ENCODE peak calls at places on chromosomes 5 and 9, in six cellular contexts. One of them, this sample, is unnamed.

GRCh38 chr5:96408276-96408777 is 24.7 kb downstream of the PCSK1 start:
- DNase-seq in sigmoid colon: no peak
- DNase-seq in colonic mucosa: no peak
- DNase-seq in left colon: no peak
- DNase-seq in endothelial cell: no peak
- DNase-seq in Peyer's patch: no peak
- DNase-seq in this sample: peak; percentile 89

GRCh38 chr5:40514986-40515385 is 164.7 kb upstream of the PTGER4 start:
- DNase-seq in sigmoid colon: no peak
- DNase-seq in Peyer's patch: no peak
- DNase-seq in endothelial cell: no peak
- DNase-seq in left colon: no peak
- DNase-seq in colonic mucosa: no peak
- DNase-seq in this sample: no peak

GRCh38 chr5:126745259-126745992 is 31.5 kb upstream of the LMNB1 start:
- DNase-seq in Peyer's patch: no peak
- DNase-seq in endothelial cell: no peak
- DNase-seq in left colon: no peak
- DNase-seq in colonic mucosa: no peak
- DNase-seq in sigmoid colon: no peak
- DNase-seq in this sample: no peak

GRCh38 chr5:77560677-77561263 is 68.7 kb upstream of the WDR41 start:
- DNase-seq in Peyer's patch: no peak
- DNase-seq in sigmoid colon: no peak
- DNase-seq in endothelial cell: peak; percentile 23
- DNase-seq in colonic mucosa: no peak
- DNase-seq in left colon: no peak
- DNase-seq in this sample: peak; percentile 16

GRCh38 chr5:43227655-43228054 is 35.6 kb downstream of the NIM1K start:
- DNase-seq in colonic mucosa: no peak
- DNase-seq in endothelial cell: no peak
- DNase-seq in Peyer's patch: no peak
- DNase-seq in left colon: no peak
- DNase-seq in sigmoid colon: no peak
- DNase-seq in this sample: peak; percentile 14

GRCh38 chr9:120394058-120394669 is 185.8 kb downstream of the CDK5RAP2 start:
- DNase-seq in Peyer's patch: no peak
- DNase-seq in endothelial cell: no peak
- DNase-seq in left colon: no peak
- DNase-seq in colonic mucosa: no peak
- DNase-seq in sigmoid colon: peak; percentile 36
- DNase-seq in this sample: peak; percentile 93

GRCh38 chr5:179209359-179210150 is 135.7 kb downstream of the ADAMTS2 start:
- DNase-seq in sigmoid colon: no peak
- DNase-seq in colonic mucosa: no peak
- DNase-seq in endothelial cell: no peak
- DNase-seq in Peyer's patch: no peak
- DNase-seq in left colon: no peak
- DNase-seq in this sample: peak; percentile 38

GRCh38 chr5:173153842-173154241 is 9.5 kb downstream of the BNIP1 start:
- DNase-seq in endothelial cell: no peak
- DNase-seq in colonic mucosa: no peak
- DNase-seq in sigmoid colon: no peak
- DNase-seq in Peyer's patch: no peak
- DNase-seq in left colon: no peak
- DNase-seq in this sample: no peak

GRCh38 chr9:118829334-118829733 is 539.9 kb downstream of the BRINP1 start:
- DNase-seq in Peyer's patch: no peak
- DNase-seq in left colon: no peak
- DNase-seq in endothelial cell: no peak
- DNase-seq in sigmoid colon: no peak
- DNase-seq in colonic mucosa: no peak
- DNase-seq in this sample: no peak

GRCh38 chr5:54360089-54360488 is 49.7 kb upstream of the ARL15 start:
- DNase-seq in endothelial cell: no peak
- DNase-seq in colonic mucosa: no peak
- DNase-seq in left colon: no peak
- DNase-seq in sigmoid colon: no peak
- DNase-seq in Peyer's patch: no peak
- DNase-seq in this sample: no peak

GRCh38 chr9:75105019-75105540 is 16.8 kb downstream of the OSTF1 start:
- DNase-seq in Peyer's patch: no peak
- DNase-seq in colonic mucosa: no peak
- DNase-seq in sigmoid colon: no peak
- DNase-seq in left colon: no peak
- DNase-seq in endothelial cell: no peak
- DNase-seq in this sample: no peak

GRCh38 chr5:31983851-31984250 is 190.3 kb downstream of the GOLPH3 start:
- DNase-seq in endothelial cell: no peak
- DNase-seq in Peyer's patch: no peak
- DNase-seq in colonic mucosa: no peak
- DNase-seq in left colon: no peak
- DNase-seq in sigmoid colon: no peak
- DNase-seq in this sample: peak; percentile 47

GRCh38 chr9:88995205-88995604 is 3.9 kb downstream of the S1PR3 start:
- DNase-seq in sigmoid colon: no peak
- DNase-seq in left colon: no peak
- DNase-seq in endothelial cell: no peak
- DNase-seq in colonic mucosa: no peak
- DNase-seq in Peyer's patch: no peak
- DNase-seq in this sample: no peak

GRCh38 chr5:969421-969839 is 39.2 kb upstream of the NKD2 start:
- DNase-seq in Peyer's patch: no peak
- DNase-seq in sigmoid colon: peak; percentile 74
- DNase-seq in endothelial cell: no peak
- DNase-seq in colonic mucosa: no peak
- DNase-seq in left colon: no peak
- DNase-seq in this sample: no peak

GRCh38 chr9:68795411-68795810 is 90.4 kb downstream of the PIP5K1B start:
- DNase-seq in Peyer's patch: no peak
- DNase-seq in endothelial cell: no peak
- DNase-seq in sigmoid colon: no peak
- DNase-seq in colonic mucosa: no peak
- DNase-seq in left colon: no peak
- DNase-seq in this sample: no peak

GRCh38 chr9:112104901-112105300 is 70.2 kb downstream of the SUSD1 start:
- DNase-seq in sigmoid colon: no peak
- DNase-seq in colonic mucosa: no peak
- DNase-seq in Peyer's patch: no peak
- DNase-seq in left colon: no peak
- DNase-seq in endothelial cell: no peak
- DNase-seq in this sample: no peak

GRCh38 chr9:2227468-2227867 is 212.3 kb downstream of the SMARCA2 start:
- DNase-seq in left colon: no peak
- DNase-seq in Peyer's patch: no peak
- DNase-seq in endothelial cell: no peak
- DNase-seq in sigmoid colon: peak; percentile 66
- DNase-seq in colonic mucosa: no peak
- DNase-seq in this sample: peak; percentile 48

GRCh38 chr5:137201876-137202275 is 297.2 kb downstream of the SPOCK1 start:
- DNase-seq in left colon: no peak
- DNase-seq in Peyer's patch: no peak
- DNase-seq in sigmoid colon: peak; percentile 67
- DNase-seq in endothelial cell: no peak
- DNase-seq in colonic mucosa: no peak
- DNase-seq in this sample: peak; percentile 96

GRCh38 chr5:52989781-52990530 is 804 bp downstream of the ITGA2 start:
- DNase-seq in endothelial cell: peak; percentile 55
- DNase-seq in left colon: peak; percentile 62
- DNase-seq in colonic mucosa: peak; percentile 74
- DNase-seq in Peyer's patch: no peak
- DNase-seq in sigmoid colon: peak; percentile 70
- DNase-seq in this sample: no peak

GRCh38 chr5:113330533-113331200 is 104.1 kb downstream of the TSSK1B start:
- DNase-seq in endothelial cell: no peak
- DNase-seq in left colon: no peak
- DNase-seq in colonic mucosa: no peak
- DNase-seq in Peyer's patch: no peak
- DNase-seq in sigmoid colon: peak; percentile 74
- DNase-seq in this sample: no peak

GRCh38 chr5:61582887-61583286 is 250.8 kb downstream of the ZSWIM6 start:
- DNase-seq in colonic mucosa: no peak
- DNase-seq in sigmoid colon: no peak
- DNase-seq in endothelial cell: peak; percentile 22
- DNase-seq in Peyer's patch: no peak
- DNase-seq in left colon: no peak
- DNase-seq in this sample: no peak

GRCh38 chr9:7318920-7319319 is 480.7 kb downstream of the DMAC1 start:
- DNase-seq in colonic mucosa: no peak
- DNase-seq in endothelial cell: no peak
- DNase-seq in left colon: no peak
- DNase-seq in Peyer's patch: no peak
- DNase-seq in sigmoid colon: no peak
- DNase-seq in this sample: no peak

GRCh38 chr5:9715891-9716335 is 85.8 kb upstream of the TAS2R1 start:
- DNase-seq in sigmoid colon: no peak
- DNase-seq in left colon: no peak
- DNase-seq in Peyer's patch: no peak
- DNase-seq in colonic mucosa: no peak
- DNase-seq in endothelial cell: no peak
- DNase-seq in this sample: peak; percentile 28

GRCh38 chr5:76099286-76099702 is 16.1 kb downstream of the SV2C start:
- DNase-seq in sigmoid colon: no peak
- DNase-seq in endothelial cell: no peak
- DNase-seq in colonic mucosa: no peak
- DNase-seq in Peyer's patch: no peak
- DNase-seq in left colon: no peak
- DNase-seq in this sample: no peak

GRCh38 chr5:95184924-95185323 is 100.0 kb downstream of the MCTP1 start:
- DNase-seq in Peyer's patch: no peak
- DNase-seq in endothelial cell: no peak
- DNase-seq in sigmoid colon: no peak
- DNase-seq in colonic mucosa: no peak
- DNase-seq in left colon: no peak
- DNase-seq in this sample: no peak

GRCh38 chr5:130978475-130978874 is 186.6 kb downstream of the HINT1 start:
- DNase-seq in Peyer's patch: no peak
- DNase-seq in sigmoid colon: no peak
- DNase-seq in colonic mucosa: no peak
- DNase-seq in left colon: no peak
- DNase-seq in endothelial cell: no peak
- DNase-seq in this sample: peak; percentile 8